ENCODE peak calls at places on chromosome 11, in seven cellular contexts. Y is activated T-helper 1 cell treated with Interleukin-2 at 50 U/mL for 16 hours, J is DMS153, I is mesendoderm, K is HTR-8/SVneo, F is dorsolateral prefrontal cortex, S is EH. H is an unnamed sample.

GRCh38 chr11:3197878-3198528 is 20.6 kb downstream of the MRGPRG start:
- DNase-seq in J (no peak), I (no peak), F (no peak), Y (no peak), K (no peak), S (no peak), H (no peak)

GRCh38 chr11:121086866-121087265 is 14.2 kb upstream of the TECTA start:
- DNase-seq in I (no peak), J (no peak), Y (no peak), S (peak), F (no peak), K (no peak), H (no peak)

GRCh38 chr11:62953811-62954210 is 31.0 kb downstream of the SLC22A6 start:
- DNase-seq in J (no peak), Y (no peak), S (peak), I (no peak), K (no peak), F (no peak), H (no peak)

GRCh38 chr11:43947003-43947500 is 4.6 kb downstream of the C11orf96 start:
- DNase-seq in I (peak), K (no peak), F (no peak), S (peak), J (no peak), Y (no peak), H (no peak)

GRCh38 chr11:114197799-114198500 is 98.2 kb upstream of the NNMT start:
- DNase-seq in J (no peak), S (peak), Y (no peak), F (no peak), K (no peak), I (no peak), H (no peak)

GRCh38 chr11:32809313-32809712 is 14.9 kb upstream of the CCDC73 start:
- DNase-seq in J (peak), I (peak), F (peak), S (peak), Y (no peak), K (peak), H (no peak)

GRCh38 chr11:12696911-12697581 is 22.8 kb downstream of the TEAD1 start:
- DNase-seq in S (no peak), J (peak), K (no peak), I (peak), Y (no peak), F (no peak), H (no peak)

GRCh38 chr11:60921259-60921658 is 3.0 kb upstream of the TMEM132A start:
- DNase-seq in I (no peak), K (no peak), S (no peak), J (no peak), Y (no peak), F (no peak), H (no peak)

GRCh38 chr11:35541621-35542375 is 16.4 kb upstream of the PAMR1 start:
- DNase-seq in S (peak), Y (no peak), I (peak), J (no peak), F (no peak), K (no peak), H (no peak)

H was measured in T-helper 17 cell.